ENCODE peak calls at places on chromosomes 2 and 18, in nine cellular contexts. R is A549, S is NB4, E is uterus, L is right lobe of liver, P is lower leg skin, O is spleen, J is prostate gland, N is breast epithelium. D is an unnamed sample.

GRCh38 chr2:110105608-110106467 is 9.8 kb downstream of the MALL start:
- DNase-seq in L (no peak), E (no peak), P (peak), R (peak), J (peak), N (no peak), S (no peak), O (no peak), D (no peak)

GRCh38 chr2:160062283-160063005 is at the start of gene PLA2R1:
- DNase-seq in R (peak), N (peak), L (no peak), S (no peak), J (peak), E (peak), O (peak), P (peak), D (peak)

GRCh38 chr18:49814147-49814499 is 790 bp upstream of the ACAA2 start:
- DNase-seq in E (peak), J (peak), P (peak), O (no peak), L (no peak), R (peak), N (peak), S (peak), D (peak)

GRCh38 chr2:95314964-95315611 is 17.9 kb downstream of the KCNIP3 start:
- DNase-seq in N (peak), P (no peak), S (peak), J (peak), O (peak), R (peak), E (no peak), L (peak), D (peak)

GRCh38 chr18:31432316-31432715 is 15.2 kb upstream of the DSG3 start:
- DNase-seq in J (no peak), L (no peak), R (no peak), P (no peak), E (no peak), S (no peak), O (no peak), N (no peak), D (no peak)

GRCh38 chr18:13422541-13423147 is 204.1 kb downstream of the LDLRAD4 start:
- DNase-seq in J (no peak), N (no peak), O (no peak), L (no peak), E (no peak), S (no peak), R (no peak), P (peak), D (no peak)

GRCh38 chr2:164625378-164625971 is 4.2 kb upstream of the GRB14 start:
- DNase-seq in L (no peak), O (no peak), S (no peak), N (no peak), R (no peak), P (no peak), E (no peak), J (no peak), D (no peak)

GRCh38 chr2:152594022-152594712 is 123.1 kb downstream of the PRPF40A start:
- DNase-seq in P (no peak), S (peak), J (peak), R (no peak), L (no peak), N (no peak), E (no peak), O (no peak), D (no peak)

GRCh38 chr2:73907840-73908452 is 15.1 kb downstream of the ACTG2 start:
- DNase-seq in N (no peak), S (peak), E (no peak), O (no peak), J (no peak), R (no peak), P (peak), L (no peak), D (peak)

GRCh38 chr18:56711706-56712445 is 60.7 kb downstream of the WDR7 start:
- DNase-seq in N (no peak), P (no peak), E (no peak), L (no peak), J (no peak), R (no peak), O (no peak), S (no peak), D (no peak)

GRCh38 chr2:173264603-173265366 is 89.9 kb upstream of the CDCA7 start:
- DNase-seq in O (peak), N (no peak), J (no peak), L (no peak), S (peak), R (no peak), E (no peak), P (no peak), D (no peak)

GRCh38 chr2:120735750-120736170 is at the start of gene GLI2:
- DNase-seq in O (peak), P (peak), S (peak), E (peak), J (peak), R (peak), L (no peak), N (no peak), D (peak)

GRCh38 chr2:217942731-217943335 is 60.0 kb downstream of the TNS1 start:
- DNase-seq in J (no peak), N (no peak), E (no peak), S (no peak), L (peak), R (no peak), P (no peak), O (peak), D (no peak)

GRCh38 chr2:135893374-135893794 is 17.1 kb upstream of the MCM6 start:
- DNase-seq in E (no peak), N (no peak), P (no peak), L (no peak), J (no peak), O (no peak), S (no peak), R (no peak), D (no peak)

GRCh38 chr2:207474871-207475485 is 54.8 kb upstream of the CREB1 start:
- DNase-seq in J (peak), N (no peak), L (no peak), O (no peak), R (no peak), S (peak), P (no peak), E (peak), D (no peak)

GRCh38 chr2:144886847-144887246 is 366.9 kb upstream of the ZEB2 start:
- DNase-seq in J (no peak), E (peak), P (no peak), O (no peak), R (no peak), S (no peak), N (no peak), L (peak), D (peak)

GRCh38 chr18:9578306-9578705 is 36.1 kb downstream of the PPP4R1 start:
- DNase-seq in P (no peak), L (no peak), R (no peak), O (no peak), E (no peak), N (no peak), S (no peak), J (no peak), D (no peak)

DNA sequence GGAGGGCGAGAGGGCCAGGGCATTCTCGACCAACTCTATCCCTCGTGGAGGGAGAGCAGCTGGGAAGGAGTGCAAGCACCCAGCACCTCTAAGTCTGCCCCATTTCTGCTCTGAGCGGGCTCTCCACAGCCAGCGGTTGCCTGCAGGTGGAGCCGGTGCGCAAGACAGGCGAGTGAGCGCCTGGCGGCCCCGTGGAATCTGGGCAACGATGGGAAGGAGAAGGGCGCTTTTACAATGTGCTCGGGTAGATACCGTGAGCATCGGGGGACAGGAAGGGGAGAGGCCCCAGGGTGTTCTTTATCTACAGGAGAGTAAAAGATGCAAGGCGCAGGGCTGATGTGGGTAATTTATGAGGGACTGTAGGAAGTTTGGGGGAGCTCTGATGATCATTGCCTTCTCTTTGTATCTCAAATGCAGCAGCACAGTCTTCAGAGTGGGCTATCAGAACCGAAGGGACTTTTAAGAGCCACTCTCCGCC is 867 bp upstream of the TTL start:
- DNase-seq in S (peak), E (peak), P (peak), J (peak), L (peak), R (peak), O (peak), N (peak), D (peak)
- TF ChIP-seq POLR2A in S (peak), E (no peak), P (no peak), J (no peak), L (no peak), R (peak), O (no peak), N (no peak), D (peak)

DNA sequence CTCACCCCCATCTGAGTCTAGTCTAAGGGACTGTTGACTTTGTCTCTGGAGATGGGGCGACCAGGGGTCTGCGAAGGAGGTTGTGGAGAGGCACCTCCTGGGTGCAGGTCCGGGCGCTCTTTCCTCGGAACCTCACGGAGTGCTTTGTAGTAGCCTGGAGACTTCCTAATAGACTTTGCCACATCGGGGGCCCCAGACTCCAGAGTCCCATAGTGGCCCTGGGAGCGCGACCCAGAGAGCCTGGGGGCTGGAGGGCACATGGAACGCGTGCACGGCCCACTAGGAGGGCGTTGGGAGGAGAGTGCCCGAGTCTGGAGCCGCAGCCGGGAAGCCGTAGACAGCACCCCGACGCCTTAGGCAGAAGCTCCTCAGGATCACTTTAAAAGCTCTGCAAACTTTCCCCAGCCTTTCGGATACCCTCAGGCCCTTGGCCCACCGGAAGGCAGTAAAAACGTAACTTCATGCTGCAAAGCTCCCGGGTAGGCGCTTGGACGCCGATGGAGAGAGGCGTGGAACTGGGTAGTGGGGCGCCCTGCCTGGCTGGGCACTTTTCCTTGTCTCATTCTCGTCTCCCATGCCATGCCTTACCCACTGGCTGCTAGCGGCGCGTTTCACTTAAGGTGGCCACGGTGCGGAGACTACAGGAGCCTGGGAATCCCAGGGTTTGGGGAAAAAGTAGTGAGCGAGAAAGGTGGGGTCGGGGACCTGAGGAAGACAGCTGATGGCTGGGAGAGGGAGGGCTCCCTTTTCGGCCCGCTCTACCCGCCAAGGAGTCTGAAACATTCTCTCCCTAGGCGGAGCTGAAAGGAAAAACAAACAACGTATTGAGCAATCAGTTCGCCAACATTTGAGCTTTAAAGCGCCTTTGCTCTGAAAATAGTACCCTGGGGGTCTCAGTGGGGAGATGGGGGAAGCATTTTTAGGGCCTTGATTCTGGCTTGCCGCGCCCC is 141.7 kb downstream of the MEIS1 start:
- DNase-seq in R (peak), L (no peak), O (no peak), S (no peak), J (peak), P (no peak), E (peak), N (no peak), D (no peak)
- H3K4me3 ChIP-seq in R (peak), L (peak), O (peak), S (no peak), J (peak), P (peak), E (peak), N (peak), D (no peak)

DNA sequence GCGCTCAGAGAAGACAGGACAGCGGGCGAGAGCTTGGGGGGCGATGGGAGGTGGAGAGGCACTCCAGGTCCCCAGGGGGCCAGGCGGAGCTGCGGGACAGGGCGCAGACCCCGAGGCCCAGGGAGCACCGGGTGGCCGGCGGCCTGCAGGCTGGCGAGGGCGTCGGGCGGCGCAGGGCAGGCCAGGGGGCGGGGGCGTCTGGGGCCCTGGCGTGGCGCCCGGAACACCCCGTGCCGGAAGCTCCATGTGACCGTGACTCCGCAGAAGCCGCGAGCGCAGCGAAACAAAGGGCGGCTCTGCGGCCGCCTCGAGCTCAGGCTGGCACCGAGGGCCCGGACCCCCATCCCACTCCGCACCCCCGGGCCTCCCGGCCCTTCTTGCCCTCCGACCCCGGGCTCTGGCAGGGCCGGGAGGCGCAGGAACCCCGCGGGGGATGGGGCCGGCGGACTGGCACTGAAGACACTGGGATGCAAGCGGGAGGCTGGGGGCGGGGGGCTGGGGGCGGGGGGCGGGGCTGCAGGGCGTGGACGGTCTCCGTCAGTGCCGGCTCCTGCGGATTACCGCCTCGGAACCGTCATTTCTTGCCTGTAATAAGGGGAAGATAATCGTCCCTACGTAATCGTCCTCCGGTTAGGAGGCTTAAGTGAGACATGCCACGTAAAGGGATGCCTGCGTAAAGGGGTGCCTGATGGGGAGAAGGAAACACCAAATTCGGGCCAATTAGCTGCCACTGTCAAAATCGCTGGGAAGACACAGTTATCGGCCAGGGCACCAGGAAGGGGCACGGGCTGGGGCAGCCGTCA is 19.2 kb downstream of the SH2D6 start:
- DNase-seq in S (peak), P (peak), N (peak), O (peak), J (peak), R (peak), L (peak), E (peak), D (peak)
- TF ChIP-seq POLR2A in S (peak), P (peak), N (peak), O (no peak), J (peak), R (peak), L (peak), E (peak), D (peak)

GRCh38 chr2:3461781-3462492 is 57.4 kb downstream of the ADI1 start:
- DNase-seq in S (peak), N (no peak), P (peak), L (no peak), E (peak), O (peak), R (peak), J (no peak), D (no peak)
- H3K4me3 ChIP-seq in S (no peak), N (no peak), P (no peak), L (no peak), E (no peak), O (no peak), R (no peak), J (no peak), D (no peak)

DNA sequence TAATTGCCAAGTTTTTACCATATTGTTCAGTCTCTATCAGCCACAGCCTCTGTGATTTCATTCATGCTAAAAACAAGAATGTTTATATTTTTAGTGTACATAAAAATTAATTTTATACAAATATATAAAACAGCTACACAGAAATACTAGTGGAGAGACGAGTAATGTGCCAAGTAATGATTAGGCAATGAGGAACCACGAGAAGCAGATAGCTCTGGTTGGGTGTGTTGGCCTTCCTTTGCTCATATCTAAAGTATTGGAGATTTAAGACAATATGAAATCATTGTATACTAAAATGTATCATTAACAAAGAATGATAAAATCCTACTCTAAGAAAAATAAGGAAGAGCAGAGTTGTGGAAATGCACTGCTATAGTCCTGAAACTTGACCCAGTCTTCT is 326.7 kb downstream of the AGAP1 start:
- DNase-seq in O (no peak), N (no peak), P (no peak), R (no peak), S (peak), J (no peak), L (no peak), E (no peak), D (no peak)
- TF ChIP-seq POLR2A in O (no peak), N (no peak), P (no peak), R (no peak), S (no peak), J (no peak), L (no peak), E (no peak), D (no peak)

D was measured in thyroid gland.